ENCODE peak calls at places on chromosomes 12 and 14, in five cellular contexts. One of them, this sample, is unnamed. For H3K9me3, the result is how much of the 10 kb centered on the place peaks cover.

GRCh38 chr12:111893287-111893686 is 51.3 kb downstream of the MAPKAPK5 start:
- DNase-seq in astrocyte: peak
- DNase-seq in Caco-2: no peak
- DNase-seq in right cardiac atrium: no peak
- DNase-seq in K562: no peak
- DNase-seq in this sample: no peak

GRCh38 chr12:99121476-99121965 is 476.4 kb downstream of the APAF1 start:
- DNase-seq in astrocyte: no peak
- DNase-seq in right cardiac atrium: no peak
- DNase-seq in K562: no peak
- DNase-seq in Caco-2: no peak
- DNase-seq in this sample: no peak

GRCh38 chr14:36313898-36314297 is 6.5 kb downstream of the MBIP start:
- DNase-seq in Caco-2: no peak
- DNase-seq in astrocyte: no peak
- DNase-seq in right cardiac atrium: no peak
- DNase-seq in K562: no peak
- DNase-seq in this sample: no peak

GRCh38 chr12:24631691-24632090 is 317.2 kb downstream of the BCAT1 start:
- DNase-seq in astrocyte: no peak
- DNase-seq in right cardiac atrium: no peak
- DNase-seq in K562: no peak
- DNase-seq in Caco-2: no peak
- DNase-seq in this sample: no peak

GRCh38 chr12:109706747-109707469 is 6.7 kb upstream of the FAM222A start:
- DNase-seq in right cardiac atrium: no peak
- DNase-seq in Caco-2: no peak
- DNase-seq in astrocyte: no peak
- DNase-seq in K562: no peak
- DNase-seq in this sample: no peak

GRCh38 chr12:47858511-47859266 is 39.0 kb upstream of the HDAC7 start:
- DNase-seq in right cardiac atrium: no peak
- DNase-seq in Caco-2: no peak
- DNase-seq in astrocyte: no peak
- DNase-seq in K562: no peak
- DNase-seq in this sample: no peak

GRCh38 chr12:120199595-120200306 is 1.2 kb downstream of the RPLP0 start:
- DNase-seq in right cardiac atrium: no peak
- DNase-seq in astrocyte: peak
- DNase-seq in Caco-2: no peak
- DNase-seq in K562: no peak
- DNase-seq in this sample: peak

GRCh38 chr14:52013984-52014600 is 24.7 kb downstream of the RTRAF start:
- DNase-seq in Caco-2: peak
- DNase-seq in right cardiac atrium: peak
- DNase-seq in astrocyte: no peak
- DNase-seq in K562: peak
- DNase-seq in this sample: no peak

GRCh38 chr12:85445060-85445938 is 165.3 kb downstream of the ALX1 start:
- DNase-seq in K562: no peak
- DNase-seq in Caco-2: peak
- DNase-seq in astrocyte: no peak
- DNase-seq in right cardiac atrium: no peak
- DNase-seq in this sample: no peak

GRCh38 chr12:106139422-106140141 is 828 bp upstream of the NUAK1 start:
- DNase-seq in right cardiac atrium: peak
- DNase-seq in K562: no peak
- DNase-seq in Caco-2: peak
- DNase-seq in astrocyte: peak
- DNase-seq in this sample: no peak

GRCh38 chr14:55446833-55447232 is 6.4 kb upstream of the TBPL2 start:
- DNase-seq in astrocyte: peak
- DNase-seq in Caco-2: no peak
- DNase-seq in K562: no peak
- DNase-seq in right cardiac atrium: no peak
- DNase-seq in this sample: peak

GRCh38 chr14:34496007-34496678 is 34.1 kb upstream of the SPTSSA start:
- DNase-seq in K562: no peak
- DNase-seq in astrocyte: peak
- DNase-seq in Caco-2: no peak
- DNase-seq in right cardiac atrium: peak
- DNase-seq in this sample: no peak

GRCh38 chr12:71848212-71848611 is 8.7 kb downstream of the TBC1D15 start:
- DNase-seq in astrocyte: no peak
- DNase-seq in K562: no peak
- DNase-seq in Caco-2: no peak
- DNase-seq in right cardiac atrium: no peak
- DNase-seq in this sample: no peak

GRCh38 chr12:27143676-27144075 is 61.3 kb upstream of the C12orf71 start:
- DNase-seq in astrocyte: no peak
- DNase-seq in right cardiac atrium: no peak
- DNase-seq in K562: no peak
- DNase-seq in Caco-2: no peak
- DNase-seq in this sample: no peak

GRCh38 chr12:77720258-77720657 is 110.4 kb upstream of the NAV3 start:
- DNase-seq in astrocyte: no peak
- DNase-seq in right cardiac atrium: no peak
- DNase-seq in Caco-2: no peak
- DNase-seq in K562: no peak
- DNase-seq in this sample: no peak

GRCh38 chr12:108689314-108690190 is 41.8 kb downstream of the CORO1C start:
- DNase-seq in K562: peak
- DNase-seq in right cardiac atrium: peak
- DNase-seq in astrocyte: peak
- DNase-seq in Caco-2: no peak
- DNase-seq in this sample: no peak

GRCh38 chr14:34137001-34137400 is 186.1 kb upstream of the EGLN3 start:
- DNase-seq in Caco-2: no peak
- DNase-seq in K562: no peak
- DNase-seq in right cardiac atrium: peak
- DNase-seq in astrocyte: no peak
- DNase-seq in this sample: no peak

GRCh38 chr12:107780298-107780697 is 5.8 kb downstream of the ASCL4 start:
- DNase-seq in K562: no peak
- DNase-seq in right cardiac atrium: no peak
- DNase-seq in astrocyte: no peak
- DNase-seq in Caco-2: no peak
- DNase-seq in this sample: no peak

GRCh38 chr12:90229771-90230170 is 521.1 kb upstream of the ATP2B1 start:
- DNase-seq in K562: no peak
- DNase-seq in astrocyte: peak
- DNase-seq in right cardiac atrium: no peak
- DNase-seq in Caco-2: no peak
- DNase-seq in this sample: no peak

GRCh38 chr14:91395998-91396660 is 21.5 kb downstream of the CCDC88C start:
- DNase-seq in astrocyte: no peak
- DNase-seq in right cardiac atrium: no peak
- DNase-seq in K562: no peak
- DNase-seq in Caco-2: no peak
- DNase-seq in this sample: no peak

GRCh38 chr14:101078105-101078891 is 174.8 kb upstream of the RTL1 start:
- DNase-seq in astrocyte: no peak
- DNase-seq in Caco-2: no peak
- DNase-seq in K562: no peak
- DNase-seq in right cardiac atrium: no peak
- DNase-seq in this sample: no peak

GRCh38 chr12:92396647-92397258 is 251.1 kb upstream of the BTG1 start:
- DNase-seq in Caco-2: no peak
- DNase-seq in astrocyte: peak
- DNase-seq in K562: no peak
- DNase-seq in right cardiac atrium: no peak
- DNase-seq in this sample: no peak

DNA sequence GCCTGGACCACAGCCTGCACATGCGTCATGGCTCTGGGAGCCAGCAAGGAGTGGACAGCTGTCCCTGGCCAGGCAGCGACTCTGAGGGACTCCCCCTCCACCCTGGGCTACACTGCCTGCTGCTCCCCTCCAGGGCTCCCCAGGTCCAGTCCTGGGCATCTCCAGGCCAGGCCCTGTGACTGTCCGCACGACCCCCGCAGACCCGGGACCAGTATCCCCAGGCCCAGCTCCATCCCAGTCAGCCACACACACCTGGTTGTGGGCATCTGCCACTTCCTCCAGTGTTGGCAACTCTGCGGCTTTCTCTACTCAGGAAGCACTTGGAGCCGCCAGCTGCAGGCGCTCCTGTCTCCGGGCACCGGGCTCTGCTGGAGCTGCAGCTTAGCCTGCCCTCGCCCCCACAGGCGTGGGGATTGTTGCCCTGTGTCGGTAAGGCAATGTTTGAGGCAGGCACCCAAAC is 2.4 kb downstream of the ULK1 start:
- DNase-seq in astrocyte: no peak
- DNase-seq in Caco-2: no peak
- DNase-seq in K562: no peak
- DNase-seq in right cardiac atrium: peak
- DNase-seq in this sample: peak
- H3K4me3 ChIP-seq in astrocyte: peak
- H3K4me3 ChIP-seq in Caco-2: peak
- H3K4me3 ChIP-seq in K562: peak
- H3K4me3 ChIP-seq in right cardiac atrium: no peak
- H3K4me3 ChIP-seq in this sample: peak

GRCh38 chr14:105905456-105905855 is 379.1 kb downstream of the TMEM121 start:
- DNase-seq in astrocyte: no peak
- DNase-seq in right cardiac atrium: peak
- DNase-seq in K562: peak
- DNase-seq in Caco-2: no peak
- DNase-seq in this sample: no peak

GRCh38 chr14:105902131-105902898 is 375.9 kb downstream of the TMEM121 start:
- DNase-seq in K562: no peak
- DNase-seq in Caco-2: no peak
- DNase-seq in right cardiac atrium: peak
- DNase-seq in astrocyte: no peak
- DNase-seq in this sample: no peak

GRCh38 chr14:105903971-105904370 is 377.6 kb downstream of the TMEM121 start:
- DNase-seq in Caco-2: no peak
- DNase-seq in right cardiac atrium: peak
- DNase-seq in K562: no peak
- DNase-seq in astrocyte: no peak
- DNase-seq in this sample: no peak

GRCh38 chr14:105907276-105907675 is 380.9 kb downstream of the TMEM121 start:
- DNase-seq in Caco-2: no peak
- DNase-seq in astrocyte: no peak
- DNase-seq in right cardiac atrium: no peak
- DNase-seq in K562: no peak
- DNase-seq in this sample: no peak

DNA sequence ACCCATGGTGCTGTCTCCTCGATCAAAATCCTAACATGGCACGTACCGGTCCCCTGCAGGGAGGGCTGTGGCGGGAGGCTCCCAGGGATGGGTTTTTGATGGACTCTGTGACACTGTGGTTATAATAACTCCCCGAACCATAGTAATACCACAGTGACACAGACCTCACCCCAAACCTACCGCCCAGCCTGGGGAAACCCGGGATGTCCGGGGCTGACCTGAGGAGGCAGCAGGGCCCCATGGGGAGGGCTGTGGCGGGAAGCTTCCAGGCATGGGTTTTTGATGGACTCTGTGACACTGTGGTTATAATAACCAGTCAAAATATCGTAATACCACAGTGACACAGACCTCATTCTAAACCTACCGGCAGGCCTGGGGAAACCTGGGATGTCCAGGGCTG is 378.0 kb downstream of the TMEM121 start:
- DNase-seq in right cardiac atrium: no peak
- DNase-seq in K562: peak
- DNase-seq in Caco-2: no peak
- DNase-seq in astrocyte: no peak
- DNase-seq in this sample: no peak
- H3K9me3 ChIP-seq in right cardiac atrium: under half
- H3K9me3 ChIP-seq in K562: under half
- H3K9me3 ChIP-seq in Caco-2: under half
- H3K9me3 ChIP-seq in astrocyte: under half
- H3K9me3 ChIP-seq in this sample: half or more

DNA sequence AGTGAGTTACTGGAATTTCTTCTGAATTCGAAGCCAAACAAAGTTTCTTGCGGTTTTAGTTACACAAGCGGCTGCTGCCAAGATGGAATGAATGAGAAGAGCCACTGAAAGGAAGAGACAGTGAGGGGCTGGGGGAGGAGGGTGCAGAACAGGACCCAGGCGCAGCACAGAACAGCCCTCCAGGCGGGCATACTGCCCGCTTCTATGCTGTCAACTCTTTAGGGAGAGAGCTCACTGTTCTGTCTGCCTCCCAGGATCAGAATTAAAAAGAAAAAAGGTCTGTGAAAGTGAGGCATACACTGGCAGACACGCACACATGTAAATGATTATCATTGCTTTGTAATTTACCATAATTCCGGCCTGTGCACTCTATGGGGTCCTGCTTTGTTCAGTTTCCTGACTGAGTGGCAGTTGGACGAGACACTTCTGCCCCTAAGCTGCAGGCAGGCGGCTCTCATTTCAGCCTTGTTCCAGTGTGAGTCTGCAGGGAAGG is 231.6 kb downstream of the CACNA1C start:
- DNase-seq in astrocyte: peak
- DNase-seq in K562: no peak
- DNase-seq in Caco-2: no peak
- DNase-seq in right cardiac atrium: peak
- DNase-seq in this sample: no peak
- H3K4me3 ChIP-seq in astrocyte: no peak
- H3K4me3 ChIP-seq in K562: no peak
- H3K4me3 ChIP-seq in Caco-2: no peak
- H3K4me3 ChIP-seq in right cardiac atrium: no peak
- H3K4me3 ChIP-seq in this sample: peak

DNA sequence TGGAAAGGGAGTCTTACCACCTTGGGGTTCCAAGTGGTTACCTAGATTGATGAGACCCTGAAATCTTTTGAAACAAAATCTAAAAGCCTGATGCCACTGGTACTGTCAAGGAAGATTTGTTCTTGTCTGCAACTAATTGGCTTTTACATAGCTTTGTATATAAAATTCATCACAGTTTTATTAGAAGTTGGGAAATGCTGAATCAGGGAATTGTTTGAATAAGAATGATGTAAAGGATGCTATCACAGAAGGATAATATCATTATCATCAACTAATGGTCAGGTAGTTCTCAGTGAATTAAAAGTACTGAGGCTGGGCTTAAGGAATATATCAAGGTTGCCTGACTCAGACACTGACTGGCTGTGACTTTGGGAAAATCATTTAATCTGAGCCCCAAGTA is 248.3 kb upstream of the STXBP6 start:
- DNase-seq in right cardiac atrium: no peak
- DNase-seq in astrocyte: no peak
- DNase-seq in Caco-2: no peak
- DNase-seq in K562: no peak
- DNase-seq in this sample: no peak
- H3K9me3 ChIP-seq in right cardiac atrium: under half
- H3K9me3 ChIP-seq in astrocyte: under half
- H3K9me3 ChIP-seq in Caco-2: under half
- H3K9me3 ChIP-seq in K562: under half
- H3K9me3 ChIP-seq in this sample: under half

DNA sequence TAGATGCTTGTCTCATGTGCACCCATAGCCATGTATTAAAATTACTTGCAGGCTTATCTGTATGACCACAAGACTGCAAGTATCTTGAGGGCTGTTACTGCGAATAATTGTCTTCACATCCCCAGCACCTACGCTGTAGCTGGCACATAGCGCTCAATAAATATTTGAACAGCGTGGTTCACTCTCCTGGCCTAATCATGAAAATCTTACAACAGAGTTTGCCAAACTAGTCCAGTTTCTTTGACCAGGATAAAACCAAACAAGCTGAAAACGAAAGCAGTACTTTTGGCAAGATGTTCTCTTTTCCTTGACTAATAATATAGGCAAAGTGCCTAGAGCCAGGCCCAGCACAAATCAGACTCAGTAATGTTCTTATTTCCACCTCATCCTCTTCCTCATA is 106.7 kb downstream of the RPS29 start:
- DNase-seq in Caco-2: peak
- DNase-seq in K562: no peak
- DNase-seq in right cardiac atrium: no peak
- DNase-seq in astrocyte: no peak
- DNase-seq in this sample: no peak
- H3K4me3 ChIP-seq in Caco-2: no peak
- H3K4me3 ChIP-seq in K562: no peak
- H3K4me3 ChIP-seq in right cardiac atrium: no peak
- H3K4me3 ChIP-seq in astrocyte: no peak
- H3K4me3 ChIP-seq in this sample: no peak